ENCODE peak calls at places on chromosomes 11 and 22, in ten cellular contexts. One of them, this sample, is unnamed.

GRCh38 chr22:38136607-38137006 is 26.1 kb upstream of the BAIAP2L2 start:
- DNase-seq in lower leg skin: no peak
- DNase-seq in A549: no peak
- DNase-seq in adrenal gland: no peak
- DNase-seq in IMR-90: no peak
- DNase-seq in body of pancreas: no peak
- DNase-seq in suprapubic skin: peak
- DNase-seq in H1: no peak
- DNase-seq in NB4: no peak
- DNase-seq in HCT116: no peak
- DNase-seq in this sample: no peak

GRCh38 chr22:44719586-44720368 is 17.8 kb downstream of the PRR5 start:
- DNase-seq in lower leg skin: no peak
- DNase-seq in adrenal gland: peak
- DNase-seq in IMR-90: no peak
- DNase-seq in body of pancreas: peak
- DNase-seq in suprapubic skin: no peak
- DNase-seq in H1: no peak
- DNase-seq in HCT116: no peak
- DNase-seq in NB4: no peak
- DNase-seq in A549: no peak
- DNase-seq in this sample: no peak

GRCh38 chr11:94786264-94787126 is 18.3 kb downstream of the AMOTL1 start:
- DNase-seq in suprapubic skin: no peak
- DNase-seq in A549: no peak
- DNase-seq in IMR-90: peak
- DNase-seq in NB4: peak
- DNase-seq in body of pancreas: no peak
- DNase-seq in H1: no peak
- DNase-seq in adrenal gland: no peak
- DNase-seq in HCT116: no peak
- DNase-seq in lower leg skin: no peak
- DNase-seq in this sample: no peak

GRCh38 chr11:59429924-59430516 is 3.8 kb upstream of the OR5A2 start:
- DNase-seq in IMR-90: peak
- DNase-seq in HCT116: peak
- DNase-seq in lower leg skin: no peak
- DNase-seq in A549: peak
- DNase-seq in adrenal gland: no peak
- DNase-seq in H1: peak
- DNase-seq in suprapubic skin: no peak
- DNase-seq in body of pancreas: peak
- DNase-seq in NB4: peak
- DNase-seq in this sample: peak

GRCh38 chr22:46113110-46113909 is 37.0 kb upstream of the PPARA start:
- DNase-seq in adrenal gland: no peak
- DNase-seq in IMR-90: no peak
- DNase-seq in body of pancreas: no peak
- DNase-seq in suprapubic skin: no peak
- DNase-seq in A549: no peak
- DNase-seq in H1: no peak
- DNase-seq in HCT116: no peak
- DNase-seq in NB4: no peak
- DNase-seq in lower leg skin: no peak
- DNase-seq in this sample: no peak

GRCh38 chr22:39493759-39494158 is 8.3 kb upstream of the MIEF1 start:
- DNase-seq in lower leg skin: no peak
- DNase-seq in HCT116: no peak
- DNase-seq in H1: no peak
- DNase-seq in suprapubic skin: no peak
- DNase-seq in IMR-90: peak
- DNase-seq in body of pancreas: no peak
- DNase-seq in NB4: no peak
- DNase-seq in A549: no peak
- DNase-seq in adrenal gland: no peak
- DNase-seq in this sample: no peak

GRCh38 chr11:64687641-64688533 is 35.1 kb downstream of the NRXN2 start:
- DNase-seq in HCT116: no peak
- DNase-seq in A549: no peak
- DNase-seq in body of pancreas: no peak
- DNase-seq in NB4: no peak
- DNase-seq in lower leg skin: no peak
- DNase-seq in suprapubic skin: no peak
- DNase-seq in IMR-90: no peak
- DNase-seq in adrenal gland: no peak
- DNase-seq in H1: no peak
- DNase-seq in this sample: no peak

GRCh38 chr11:61111786-61112517 is 9.7 kb downstream of the CD5 start:
- DNase-seq in IMR-90: no peak
- DNase-seq in body of pancreas: no peak
- DNase-seq in NB4: no peak
- DNase-seq in HCT116: no peak
- DNase-seq in H1: no peak
- DNase-seq in lower leg skin: no peak
- DNase-seq in suprapubic skin: no peak
- DNase-seq in A549: no peak
- DNase-seq in adrenal gland: no peak
- DNase-seq in this sample: no peak

GRCh38 chr11:78187366-78188011 is 937 bp downstream of the KCTD21 start:
- DNase-seq in H1: no peak
- DNase-seq in A549: no peak
- DNase-seq in body of pancreas: no peak
- DNase-seq in IMR-90: no peak
- DNase-seq in adrenal gland: no peak
- DNase-seq in suprapubic skin: no peak
- DNase-seq in NB4: no peak
- DNase-seq in lower leg skin: no peak
- DNase-seq in HCT116: no peak
- DNase-seq in this sample: no peak

GRCh38 chr11:130037058-130037457 is 32.6 kb upstream of the APLP2 start:
- DNase-seq in HCT116: no peak
- DNase-seq in suprapubic skin: no peak
- DNase-seq in A549: no peak
- DNase-seq in NB4: no peak
- DNase-seq in lower leg skin: no peak
- DNase-seq in adrenal gland: no peak
- DNase-seq in body of pancreas: no peak
- DNase-seq in IMR-90: peak
- DNase-seq in H1: no peak
- DNase-seq in this sample: no peak

GRCh38 chr11:82980292-82980691 is 78.8 kb downstream of the DDIAS start:
- DNase-seq in body of pancreas: no peak
- DNase-seq in adrenal gland: no peak
- DNase-seq in suprapubic skin: no peak
- DNase-seq in NB4: no peak
- DNase-seq in A549: peak
- DNase-seq in H1: no peak
- DNase-seq in IMR-90: peak
- DNase-seq in lower leg skin: no peak
- DNase-seq in HCT116: peak
- DNase-seq in this sample: no peak

DNA sequence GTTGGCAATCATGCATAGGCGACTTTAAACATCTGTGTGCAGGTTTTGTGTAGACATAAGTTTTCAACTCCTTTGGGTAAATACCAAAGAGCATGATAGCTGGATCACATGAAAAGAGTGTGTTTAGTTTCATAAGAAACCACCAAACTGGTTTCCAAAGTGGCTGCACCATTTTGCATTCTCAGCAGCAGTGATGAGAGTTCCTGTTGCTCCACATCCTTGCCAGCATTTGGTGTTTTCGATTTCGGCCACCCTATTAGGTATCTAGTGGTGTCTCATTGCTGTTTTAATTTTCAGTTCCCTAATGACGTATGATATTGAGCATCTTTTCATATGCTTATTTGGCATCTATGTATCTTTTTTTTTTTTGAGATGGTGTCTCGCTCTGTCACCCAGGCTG is 62.8 kb upstream of the CCND1 start:
- DNase-seq in HCT116: no peak
- DNase-seq in A549: no peak
- DNase-seq in suprapubic skin: no peak
- DNase-seq in IMR-90: no peak
- DNase-seq in body of pancreas: no peak
- DNase-seq in adrenal gland: no peak
- DNase-seq in lower leg skin: no peak
- DNase-seq in H1: no peak
- DNase-seq in NB4: no peak
- DNase-seq in this sample: no peak
- TF ChIP-seq CTCF in HCT116: no peak
- TF ChIP-seq CTCF in A549: no peak
- TF ChIP-seq CTCF in suprapubic skin: no peak
- TF ChIP-seq CTCF in IMR-90: no peak
- TF ChIP-seq CTCF in body of pancreas: no peak
- TF ChIP-seq CTCF in adrenal gland: no peak
- TF ChIP-seq CTCF in lower leg skin: no peak
- TF ChIP-seq CTCF in H1: no peak
- TF ChIP-seq CTCF in NB4: no peak
- TF ChIP-seq CTCF in this sample: no peak

GRCh38 chr11:506238-506949 is 648 bp downstream of the RNH1 start:
- DNase-seq in HCT116: peak
- DNase-seq in body of pancreas: peak
- DNase-seq in suprapubic skin: peak
- DNase-seq in adrenal gland: peak
- DNase-seq in NB4: peak
- DNase-seq in A549: peak
- DNase-seq in H1: peak
- DNase-seq in lower leg skin: peak
- DNase-seq in IMR-90: peak
- DNase-seq in this sample: peak
- TF ChIP-seq POLR2A in HCT116: peak
- TF ChIP-seq POLR2A in body of pancreas: peak
- TF ChIP-seq POLR2A in suprapubic skin: peak
- TF ChIP-seq POLR2A in adrenal gland: peak
- TF ChIP-seq POLR2A in NB4: peak
- TF ChIP-seq POLR2A in A549: no peak
- TF ChIP-seq POLR2A in H1: peak
- TF ChIP-seq POLR2A in lower leg skin: peak
- TF ChIP-seq POLR2A in IMR-90: peak
- TF ChIP-seq POLR2A in this sample: peak

GRCh38 chr11:16959528-16960100 is 54.6 kb downstream of the PLEKHA7 start:
- DNase-seq in suprapubic skin: no peak
- DNase-seq in lower leg skin: no peak
- DNase-seq in adrenal gland: no peak
- DNase-seq in H1: no peak
- DNase-seq in HCT116: no peak
- DNase-seq in A549: no peak
- DNase-seq in NB4: no peak
- DNase-seq in body of pancreas: no peak
- DNase-seq in IMR-90: no peak
- DNase-seq in this sample: no peak
- TF ChIP-seq CTCF in suprapubic skin: no peak
- TF ChIP-seq CTCF in lower leg skin: no peak
- TF ChIP-seq CTCF in adrenal gland: no peak
- TF ChIP-seq CTCF in H1: no peak
- TF ChIP-seq CTCF in HCT116: no peak
- TF ChIP-seq CTCF in A549: no peak
- TF ChIP-seq CTCF in NB4: no peak
- TF ChIP-seq CTCF in body of pancreas: no peak
- TF ChIP-seq CTCF in IMR-90: no peak
- TF ChIP-seq CTCF in this sample: no peak

DNA sequence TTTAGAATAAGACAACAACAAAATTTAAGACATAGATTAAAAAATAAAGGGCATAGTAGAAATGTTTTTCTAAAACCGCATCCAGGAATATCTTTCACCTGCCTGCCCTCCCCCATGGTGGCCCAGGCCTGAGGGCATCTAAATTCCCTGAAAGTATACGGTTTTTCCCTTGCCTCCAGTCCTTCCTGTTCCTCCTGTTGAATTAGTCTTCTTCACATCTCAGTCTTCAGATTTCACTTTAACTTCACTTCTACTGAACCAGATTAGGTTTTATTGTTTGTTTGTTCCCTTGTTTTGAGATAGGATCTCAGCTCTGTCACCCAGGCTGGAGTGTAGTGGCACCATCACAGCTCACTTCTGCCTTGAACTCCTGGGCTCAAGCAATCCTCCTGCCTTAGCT is 33.1 kb upstream of the DEPDC7 start:
- DNase-seq in IMR-90: no peak
- DNase-seq in lower leg skin: no peak
- DNase-seq in body of pancreas: no peak
- DNase-seq in suprapubic skin: no peak
- DNase-seq in adrenal gland: no peak
- DNase-seq in H1: no peak
- DNase-seq in A549: no peak
- DNase-seq in HCT116: no peak
- DNase-seq in NB4: no peak
- DNase-seq in this sample: no peak
- TF ChIP-seq POLR2A in IMR-90: no peak
- TF ChIP-seq POLR2A in lower leg skin: no peak
- TF ChIP-seq POLR2A in body of pancreas: no peak
- TF ChIP-seq POLR2A in suprapubic skin: no peak
- TF ChIP-seq POLR2A in adrenal gland: no peak
- TF ChIP-seq POLR2A in H1: no peak
- TF ChIP-seq POLR2A in A549: no peak
- TF ChIP-seq POLR2A in HCT116: no peak
- TF ChIP-seq POLR2A in NB4: no peak
- TF ChIP-seq POLR2A in this sample: no peak

GRCh38 chr22:19645391-19645790 is 68.9 kb upstream of the SEPTIN5 start:
- DNase-seq in A549: no peak
- DNase-seq in HCT116: no peak
- DNase-seq in suprapubic skin: no peak
- DNase-seq in adrenal gland: no peak
- DNase-seq in lower leg skin: peak
- DNase-seq in H1: no peak
- DNase-seq in NB4: peak
- DNase-seq in body of pancreas: no peak
- DNase-seq in IMR-90: no peak
- DNase-seq in this sample: no peak
- TF ChIP-seq CTCF in A549: no peak
- TF ChIP-seq CTCF in HCT116: no peak
- TF ChIP-seq CTCF in suprapubic skin: no peak
- TF ChIP-seq CTCF in adrenal gland: no peak
- TF ChIP-seq CTCF in lower leg skin: no peak
- TF ChIP-seq CTCF in H1: peak
- TF ChIP-seq CTCF in NB4: no peak
- TF ChIP-seq CTCF in body of pancreas: no peak
- TF ChIP-seq CTCF in IMR-90: no peak
- TF ChIP-seq CTCF in this sample: no peak

GRCh38 chr11:536841-537621 is at the start of gene LRRC56:
- DNase-seq in H1: peak
- DNase-seq in body of pancreas: peak
- DNase-seq in lower leg skin: peak
- DNase-seq in HCT116: peak
- DNase-seq in NB4: peak
- DNase-seq in A549: peak
- DNase-seq in suprapubic skin: peak
- DNase-seq in adrenal gland: peak
- DNase-seq in IMR-90: peak
- DNase-seq in this sample: peak
- TF ChIP-seq POLR2A in H1: no peak
- TF ChIP-seq POLR2A in body of pancreas: no peak
- TF ChIP-seq POLR2A in lower leg skin: no peak
- TF ChIP-seq POLR2A in HCT116: no peak
- TF ChIP-seq POLR2A in NB4: peak
- TF ChIP-seq POLR2A in A549: no peak
- TF ChIP-seq POLR2A in suprapubic skin: no peak
- TF ChIP-seq POLR2A in adrenal gland: no peak
- TF ChIP-seq POLR2A in IMR-90: peak
- TF ChIP-seq POLR2A in this sample: no peak

GRCh38 chr11:6612816-6613136 is 760 bp upstream of the TAF10 start:
- DNase-seq in HCT116: peak
- DNase-seq in lower leg skin: peak
- DNase-seq in A549: no peak
- DNase-seq in adrenal gland: no peak
- DNase-seq in IMR-90: no peak
- DNase-seq in H1: peak
- DNase-seq in NB4: no peak
- DNase-seq in suprapubic skin: no peak
- DNase-seq in body of pancreas: peak
- DNase-seq in this sample: no peak
- TF ChIP-seq CTCF in HCT116: peak
- TF ChIP-seq CTCF in lower leg skin: no peak
- TF ChIP-seq CTCF in A549: peak
- TF ChIP-seq CTCF in adrenal gland: no peak
- TF ChIP-seq CTCF in IMR-90: peak
- TF ChIP-seq CTCF in H1: peak
- TF ChIP-seq CTCF in NB4: peak
- TF ChIP-seq CTCF in suprapubic skin: no peak
- TF ChIP-seq CTCF in body of pancreas: peak
- TF ChIP-seq CTCF in this sample: peak

This sample was measured in tibial nerve.